ENCODE peak calls at places on chromosomes 6 and 20, in four cellular contexts. D, Y, P and C are unnamed samples.

GRCh38 chr6:87333591-87334181 is 4.6 kb upstream of the GJB7 start:
- DNase-seq in D (no peak), Y (no peak), P (no peak), C (no peak)

GRCh38 chr6:129597023-129597713 is 112.8 kb downstream of the ARHGAP18 start:
- DNase-seq in D (no peak), Y (no peak), P (no peak), C (no peak)

GRCh38 chr6:169896826-169897456 is 145.5 kb downstream of the ERMARD start:
- DNase-seq in D (no peak), Y (no peak), P (no peak), C (no peak)

GRCh38 chr6:163892814-163893561 is 478.5 kb downstream of the QKI start:
- DNase-seq in D (no peak), Y (no peak), P (no peak), C (no peak)

GRCh38 chr6:41786451-41787218 is 859 bp upstream of the TOMM6 start:
- DNase-seq in D (peak; percentile 69), Y (peak; percentile 89), P (peak; percentile 91), C (peak; percentile 93)

GRCh38 chr6:21885532-21886089 is 292.1 kb downstream of the SOX4 start:
- DNase-seq in D (peak; percentile 15), Y (peak; percentile 25), P (peak; percentile 60), C (peak; percentile 82)

GRCh38 chr6:150605333-150605732 is 5.6 kb downstream of the PLEKHG1 start:
- DNase-seq in D (no peak), Y (no peak), P (no peak), C (no peak)

GRCh38 chr20:19699132-19699971 is 58.7 kb upstream of the RIN2 start:
- DNase-seq in D (no peak), Y (no peak), P (no peak), C (no peak)

GRCh38 chr6:145036236-145036635 is 699.1 kb downstream of the EPM2A start:
- DNase-seq in D (no peak), Y (no peak), P (no peak), C (no peak)

GRCh38 chr20:50982372-50982771 is 23.8 kb downstream of the MOCS3 start:
- DNase-seq in D (peak; percentile 48), Y (no peak), P (no peak), C (no peak)

GRCh38 chr6:137913434-137913833 is 46.4 kb downstream of the TNFAIP3 start:
- DNase-seq in D (no peak), Y (no peak), P (no peak), C (no peak)

DNA sequence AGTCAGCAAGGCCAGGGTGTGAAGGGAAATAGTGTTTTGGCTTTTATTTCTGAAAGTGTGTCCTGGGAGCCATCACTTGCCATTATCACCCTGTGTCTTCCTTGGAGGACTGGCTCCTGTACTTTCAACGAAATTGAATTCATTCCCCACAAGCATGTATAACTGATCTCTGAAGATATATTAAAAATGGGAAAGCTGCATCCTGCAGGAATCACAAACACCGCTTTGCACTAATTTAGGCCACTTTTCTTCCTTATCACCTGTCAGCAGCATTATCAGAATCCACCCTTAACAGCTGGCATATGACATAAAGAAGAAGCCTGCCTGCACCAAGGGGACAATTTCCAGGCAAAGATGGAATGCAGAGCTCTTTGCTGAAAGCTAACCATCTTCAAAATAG is 56.2 kb downstream of the LAMP5 start:
- DNase-seq in D (no peak), Y (no peak), P (no peak), C (no peak)
- H3K4me1 ChIP-seq in D (no peaks in the 10 kb centered on the region), Y (peaks cover 4% of the 10 kb centered on the region), P (no peaks in the 10 kb centered on the region), C (no peaks in the 10 kb centered on the region)

GRCh38 chr6:107493158-107494057 is 3.5 kb downstream of the SOBP start:
- DNase-seq in D (no peak), Y (peak; percentile 14), P (no peak), C (no peak)

GRCh38 chr6:107489636-107490567 is at the start of gene SOBP:
- DNase-seq in D (peak; percentile 36), Y (peak; percentile 48), P (peak; percentile 88), C (peak; percentile 75)

GRCh38 chr6:107491059-107491609 is 1.2 kb downstream of the SOBP start:
- DNase-seq in D (peak; percentile 8), Y (peak; percentile 59), P (peak; percentile 85), C (peak; percentile 92)

GRCh38 chr6:107490568-107491058 is 696 bp downstream of the SOBP start:
- DNase-seq in D (no peak), Y (peak; percentile 11), P (peak; percentile 49), C (no peak)

GRCh38 chr6:107491791-107492674 is 2.1 kb downstream of the SOBP start:
- DNase-seq in D (no peak), Y (no peak), P (peak; percentile 33), C (peak; percentile 48)
- H3K4me3 ChIP-seq in D (peak overlapping the region; percentile 85), Y (no peak overlapping the region), P (peak overlapping the region; percentile 65), C (peak overlapping the region; percentile 80)

GRCh38 chr20:63690001-63690897 is 6.2 kb upstream of the TNFRSF6B start:
- DNase-seq in D (no peak), Y (no peak), P (peak; percentile 31), C (peak; percentile 49)

GRCh38 chr20:63692436-63693078 is 3.9 kb upstream of the TNFRSF6B start:
- DNase-seq in D (no peak), Y (no peak), P (peak; percentile 28), C (peak; percentile 76)

GRCh38 chr20:63690898-63691710 is 5.3 kb upstream of the TNFRSF6B start:
- DNase-seq in D (no peak), Y (no peak), P (peak; percentile 48), C (peak; percentile 49)

GRCh38 chr20:63693079-63693974 is 3.1 kb upstream of the TNFRSF6B start:
- DNase-seq in D (no peak), Y (no peak), P (peak; percentile 28), C (peak; percentile 57)

GRCh38 chr20:63691711-63692435 is 4.6 kb upstream of the TNFRSF6B start:
- DNase-seq in D (no peak), Y (no peak), P (peak; percentile 28), C (peak; percentile 44)
- H3K4me1 ChIP-seq in D (peaks cover 26% of the 10 kb centered on the region), Y (peaks cover 18% of the 10 kb centered on the region), P (peaks cover 7% of the 10 kb centered on the region), C (no peaks in the 10 kb centered on the region)

GRCh38 chr6:73519943-73520687 is 717 bp downstream of the EEF1A1 start:
- DNase-seq in D (no peak), Y (peak; percentile 66), P (peak; percentile 76), C (peak; percentile 93)

GRCh38 chr6:73515204-73516101 is 5.4 kb downstream of the EEF1A1 start:
- DNase-seq in D (no peak), Y (peak; percentile 60), P (peak; percentile 46), C (no peak)

GRCh38 chr6:73513496-73513854 is 7.4 kb downstream of the EEF1A1 start:
- DNase-seq in D (no peak), Y (no peak), P (no peak), C (no peak)

GRCh38 chr6:73514746-73515110 is 6.1 kb downstream of the EEF1A1 start:
- DNase-seq in D (no peak), Y (no peak), P (no peak), C (no peak)

DNA sequence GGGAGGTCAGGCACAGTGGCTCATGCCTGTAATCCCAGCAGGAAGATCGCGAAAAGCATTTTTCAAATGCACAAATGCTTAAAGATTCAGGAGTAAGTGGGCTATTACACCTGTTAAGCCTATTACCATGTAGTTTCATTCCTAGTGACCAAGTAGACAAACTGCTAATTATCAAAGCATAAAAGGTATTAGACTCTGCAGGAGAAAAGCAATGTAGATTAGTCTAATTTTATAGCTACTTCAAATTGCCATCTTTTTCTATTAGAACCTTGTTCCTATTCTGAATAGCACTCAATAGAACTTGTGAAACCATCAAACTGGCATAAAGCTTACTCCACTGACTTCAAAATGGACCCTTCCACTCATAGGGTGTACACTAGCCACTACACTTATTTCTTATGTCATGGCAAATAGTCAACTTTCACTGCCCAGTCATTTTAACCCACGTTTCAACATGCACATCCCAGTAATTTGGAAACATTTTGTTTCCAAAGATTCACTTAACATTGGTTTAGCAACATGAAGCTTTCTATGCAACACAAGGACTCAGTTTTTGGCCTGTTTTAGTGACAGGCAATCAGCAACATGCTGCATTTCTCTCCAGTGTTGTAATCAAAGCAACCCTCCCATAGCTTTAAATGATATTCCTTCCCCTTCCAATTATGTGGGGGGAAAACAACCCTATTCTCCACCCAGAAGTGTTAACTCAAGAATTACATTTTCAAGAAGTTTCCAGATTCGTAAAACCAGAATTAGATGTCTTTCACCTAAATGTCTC is 3.9 kb downstream of the EEF1A1 start:
- DNase-seq in D (no peak), Y (no peak), P (no peak), C (no peak)
- H3K4me3 ChIP-seq in D (peak overlapping the region; percentile 44), Y (no peak overlapping the region), P (no peak overlapping the region), C (peak overlapping the region; percentile 11)

GRCh38 chr6:124541601-124542000 is 420.6 kb upstream of the RNF217 start:
- DNase-seq in D (no peak), Y (no peak), P (no peak), C (no peak)
- H3K4me1 ChIP-seq in D (no peaks in the 10 kb centered on the region), Y (no peaks in the 10 kb centered on the region), P (no peaks in the 10 kb centered on the region), C (no peaks in the 10 kb centered on the region)

GRCh38 chr6:119346450-119346849 is 3.1 kb downstream of the MAN1A1 start:
- DNase-seq in D (no peak), Y (no peak), P (no peak), C (no peak)
- H3K4me3 ChIP-seq in D (no peak overlapping the region), Y (no peak overlapping the region), P (peak overlapping the region; percentile 89), C (no peak overlapping the region)

DNA sequence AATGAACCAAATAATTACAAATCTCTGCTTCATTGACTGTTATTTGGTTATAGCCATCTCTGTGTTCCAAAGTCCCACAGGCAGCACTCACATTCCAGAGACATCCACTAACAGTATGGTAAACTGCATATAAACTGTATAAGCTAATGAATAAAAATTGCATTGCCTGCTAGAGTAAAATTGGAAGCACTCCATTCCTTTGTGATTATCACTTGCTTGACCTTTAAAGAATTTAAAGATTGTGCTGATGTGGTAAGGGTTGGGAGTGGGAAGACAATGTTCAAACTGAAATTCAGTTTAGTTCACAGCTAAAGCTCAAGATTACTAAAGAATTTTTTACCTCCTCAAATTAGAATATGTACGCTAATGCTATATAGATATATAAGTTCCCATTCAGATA is 31.0 kb upstream of the OSTM1 start:
- DNase-seq in D (no peak), Y (no peak), P (no peak), C (no peak)
- H3K4me1 ChIP-seq in D (no peaks in the 10 kb centered on the region), Y (no peaks in the 10 kb centered on the region), P (no peaks in the 10 kb centered on the region), C (no peaks in the 10 kb centered on the region)

DNA sequence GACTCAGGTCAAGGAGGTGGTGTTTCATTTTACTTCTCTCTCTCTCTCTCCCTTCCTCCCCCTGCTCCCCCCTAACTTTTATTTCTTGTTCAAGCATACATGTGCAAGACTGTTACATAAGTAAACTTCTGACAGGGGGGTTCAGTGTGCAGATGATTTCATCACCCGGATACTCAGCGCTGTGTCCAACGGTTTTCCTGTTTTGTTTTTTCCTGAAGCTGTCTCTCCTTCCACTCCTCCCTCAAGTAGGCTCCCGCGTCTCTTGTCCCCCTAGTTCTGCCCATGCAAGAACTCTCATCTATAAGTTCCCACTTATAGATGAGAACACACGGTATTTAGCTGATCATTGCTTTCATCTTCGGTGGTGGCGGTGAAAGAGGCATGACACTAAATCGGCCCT is 751.9 kb upstream of the DEFB115 start:
- DNase-seq in D (no peak), Y (no peak), P (no peak), C (no peak)
- H3K4me3 ChIP-seq in D (no peak overlapping the region), Y (no peak overlapping the region), P (no peak overlapping the region), C (no peak overlapping the region)

GRCh38 chr20:57468523-57469417 is 56.2 kb downstream of the CTCFL start:
- DNase-seq in D (no peak), Y (no peak), P (no peak), C (peak; percentile 14)
- H3K4me1 ChIP-seq in D (no peaks in the 10 kb centered on the region), Y (no peaks in the 10 kb centered on the region), P (peaks cover 6% of the 10 kb centered on the region), C (no peaks in the 10 kb centered on the region)